ENCODE peak calls at places on chromosome 10, in nine cellular contexts. H, Z, A, C, Q, V, N, D and U are unnamed samples.

GRCh38 chr10:29860159-29860558 is 199.2 kb downstream of the JCAD start:
- DNase-seq in C (peak; percentile 77), H (peak; percentile 75), A (no peak), N (no peak), Z (no peak), Q (no peak), D (no peak), V (peak; percentile 83), U (no peak)

GRCh38 chr10:105981679-105982078 is 1182.8 kb downstream of the SORCS1 start:
- DNase-seq in D (no peak), A (no peak), H (no peak), V (no peak), C (no peak), Q (no peak), N (no peak), Z (no peak), U (no peak)

GRCh38 chr10:100728928-100729876 is 16.2 kb upstream of the PAX2 start:
- DNase-seq in Z (no peak), A (peak; percentile 31), H (peak; percentile 37), N (no peak), Q (peak; percentile 87), C (peak; percentile 43), D (no peak), V (peak; percentile 22), U (no peak)

GRCh38 chr10:22652988-22653431 is 61.4 kb downstream of the PIP4K2A start:
- DNase-seq in N (no peak), C (no peak), H (no peak), Q (no peak), D (no peak), Z (no peak), A (no peak), V (no peak), U (no peak)

GRCh38 chr10:23630880-23631279 is 192.0 kb downstream of the OTUD1 start:
- DNase-seq in H (no peak), Z (no peak), A (no peak), D (no peak), V (no peak), C (no peak), N (no peak), Q (no peak), U (no peak)

GRCh38 chr10:87764072-87764934 is 53.7 kb downstream of the ATAD1 start:
- DNase-seq in Q (no peak), N (no peak), D (no peak), C (no peak), H (no peak), V (no peak), A (no peak), Z (no peak), U (no peak)

GRCh38 chr10:13219685-13220670 is 14.2 kb downstream of the UCMA start:
- DNase-seq in A (no peak), Q (peak; percentile 78), H (peak; percentile 33), Z (no peak), D (no peak), V (peak; percentile 66), N (no peak), C (peak; percentile 19), U (no peak)

GRCh38 chr10:99412100-99412499 is 18.3 kb downstream of the GOT1 start:
- DNase-seq in V (no peak), C (no peak), Q (no peak), A (no peak), H (no peak), D (no peak), N (no peak), Z (no peak), U (no peak)

GRCh38 chr10:13725594-13725993 is 138.8 kb downstream of the PRPF18 start:
- DNase-seq in Q (no peak), N (no peak), H (no peak), D (no peak), A (no peak), V (no peak), Z (no peak), C (no peak), U (no peak)

GRCh38 chr10:43369921-43370320 is 1.5 kb upstream of the FXYD4 start:
- DNase-seq in V (no peak), A (no peak), D (no peak), Z (no peak), N (no peak), C (no peak), H (no peak), Q (no peak), U (no peak)

GRCh38 chr10:53980210-53980609 is 820.8 kb downstream of the PCDH15 start:
- DNase-seq in Z (no peak), C (no peak), Q (no peak), V (no peak), D (no peak), H (no peak), N (no peak), A (no peak), U (no peak)

GRCh38 chr10:32788359-32788758 is 169.7 kb downstream of the ITGB1 start:
- DNase-seq in Z (no peak), D (no peak), C (no peak), A (no peak), V (no peak), Q (no peak), N (no peak), H (no peak), U (no peak)

GRCh38 chr10:78627254-78627795 is 441.4 kb upstream of the ZMIZ1 start:
- DNase-seq in Q (no peak), Z (no peak), N (no peak), A (no peak), V (no peak), D (no peak), C (no peak), H (no peak), U (no peak)

GRCh38 chr10:3526721-3527120 is 258.3 kb downstream of the KLF6 start:
- DNase-seq in N (no peak), A (peak; percentile 92), C (peak; percentile 57), Q (no peak), H (peak; percentile 53), V (no peak), D (no peak), Z (no peak), U (no peak)

GRCh38 chr10:102878629-102879028 is 9.4 kb downstream of the AS3MT start:
- DNase-seq in D (no peak), V (no peak), Q (no peak), A (no peak), H (no peak), N (no peak), C (no peak), Z (no peak), U (no peak)

GRCh38 chr10:21572578-21572977 is 38.5 kb downstream of the MLLT10 start:
- DNase-seq in A (peak; percentile 68), Z (no peak), C (peak; percentile 60), D (no peak), Q (no peak), N (no peak), V (no peak), H (peak; percentile 43), U (no peak)

GRCh38 chr10:24603333-24603732 is 120.4 kb downstream of the ARHGAP21 start:
- DNase-seq in A (peak; percentile 49), Z (no peak), Q (no peak), N (no peak), H (peak; percentile 72), D (no peak), C (peak; percentile 65), V (no peak), U (no peak)

GRCh38 chr10:126080303-126080825 is 184.0 kb downstream of the FANK1 start:
- DNase-seq in C (no peak), Q (no peak), D (no peak), A (no peak), Z (no peak), N (no peak), H (no peak), V (no peak), U (no peak)

GRCh38 chr10:29377333-29377961 is 88.6 kb downstream of the LYZL1 start:
- DNase-seq in A (peak; percentile 52), D (no peak), H (peak; percentile 55), Z (no peak), Q (peak; percentile 49), N (no peak), V (no peak), C (peak; percentile 20), U (no peak)

GRCh38 chr10:99993994-99994689 is 15.6 kb downstream of the DNMBP start:
- DNase-seq in H (peak; percentile 97), D (peak; percentile 55), Z (peak; percentile 51), A (peak; percentile 92), Q (peak; percentile 35), V (peak; percentile 34), N (peak; percentile 23), C (peak; percentile 94), U (peak; percentile 41)

GRCh38 chr10:60305394-60305892 is 84.2 kb downstream of the ANK3 start:
- DNase-seq in C (peak; percentile 25), Z (no peak), N (no peak), V (no peak), Q (no peak), A (peak; percentile 53), D (no peak), H (peak; percentile 41), U (no peak)

GRCh38 chr10:118610577-118610976 is 15.1 kb upstream of the PRLHR start:
- DNase-seq in Q (no peak), N (no peak), A (no peak), Z (no peak), D (no peak), H (no peak), C (no peak), V (no peak), U (no peak)